ENCODE peak calls at places on chromosomes 12 and 14, in seven cellular contexts. R is body of pancreas, H is ovary, K is IMR-90, B is HepG2, C is adrenal gland, X is uterus. Y is an unnamed sample.

GRCh38 chr14:24817638-24818053 is 183.7 kb upstream of the GZMB start:
- DNase-seq in H (no peak), K (peak), R (no peak), B (no peak), C (no peak), X (no peak), Y (peak)

GRCh38 chr14:98270201-98270600 is 1001.8 kb downstream of the BCL11B start:
- DNase-seq in B (no peak), H (no peak), C (no peak), X (no peak), K (no peak), R (no peak), Y (no peak)

GRCh38 chr12:11746024-11746771 is 96.7 kb downstream of the ETV6 start:
- DNase-seq in B (no peak), C (no peak), K (peak), X (no peak), R (no peak), H (no peak), Y (no peak)

GRCh38 chr12:6943387-6943718 is 263 bp upstream of the RNU7-1 start:
- DNase-seq in K (peak), X (peak), B (peak), R (peak), C (peak), H (peak), Y (peak)

GRCh38 chr12:111777345-111778045 is 10.8 kb downstream of the ALDH2 start:
- DNase-seq in B (peak), K (no peak), R (peak), C (no peak), X (no peak), H (no peak), Y (no peak)

GRCh38 chr12:114668905-114669304 is 15.1 kb downstream of the TBX3 start:
- DNase-seq in B (peak), R (no peak), X (no peak), H (no peak), K (no peak), C (peak), Y (no peak)

GRCh38 chr12:130498589-130499385 is 161.1 kb downstream of the PIWIL1 start:
- DNase-seq in K (no peak), H (no peak), C (no peak), X (no peak), R (no peak), B (no peak), Y (no peak)

GRCh38 chr12:76898472-76898871 is 19.7 kb upstream of the CSRP2 start:
- DNase-seq in K (no peak), R (no peak), X (no peak), H (no peak), C (no peak), B (no peak), Y (no peak)

GRCh38 chr14:68396411-68396930 is 396.4 kb downstream of the ZFP36L1 start:
- DNase-seq in C (no peak), H (no peak), B (no peak), K (no peak), X (no peak), R (no peak), Y (no peak)

GRCh38 chr12:101828463-101829196 is 2.1 kb downstream of the GNPTAB start:
- DNase-seq in K (no peak), X (no peak), R (no peak), H (no peak), C (no peak), B (no peak), Y (no peak)

GRCh38 chr12:2397356-2398045 is 344.7 kb downstream of the CACNA1C start:
- DNase-seq in C (peak), R (no peak), H (no peak), K (no peak), X (no peak), B (peak), Y (no peak)

GRCh38 chr12:98513379-98514318 is 1.7 kb upstream of the TMPO start:
- DNase-seq in K (no peak), X (no peak), B (no peak), H (no peak), R (no peak), C (no peak), Y (peak)

GRCh38 chr12:47904647-47905312 is at the start of gene VDR:
- DNase-seq in K (peak), H (peak), C (peak), R (peak), X (peak), B (peak), Y (peak)

GRCh38 chr12:54432815-54433164 is 13.7 kb upstream of the ITGA5 start:
- DNase-seq in X (no peak), C (no peak), R (no peak), H (no peak), B (no peak), K (no peak), Y (no peak)
- TF ChIP-seq POLR2A in X (no peak), C (no peak), R (no peak), H (no peak), B (no peak), K (no peak), Y (no peak)

DNA sequence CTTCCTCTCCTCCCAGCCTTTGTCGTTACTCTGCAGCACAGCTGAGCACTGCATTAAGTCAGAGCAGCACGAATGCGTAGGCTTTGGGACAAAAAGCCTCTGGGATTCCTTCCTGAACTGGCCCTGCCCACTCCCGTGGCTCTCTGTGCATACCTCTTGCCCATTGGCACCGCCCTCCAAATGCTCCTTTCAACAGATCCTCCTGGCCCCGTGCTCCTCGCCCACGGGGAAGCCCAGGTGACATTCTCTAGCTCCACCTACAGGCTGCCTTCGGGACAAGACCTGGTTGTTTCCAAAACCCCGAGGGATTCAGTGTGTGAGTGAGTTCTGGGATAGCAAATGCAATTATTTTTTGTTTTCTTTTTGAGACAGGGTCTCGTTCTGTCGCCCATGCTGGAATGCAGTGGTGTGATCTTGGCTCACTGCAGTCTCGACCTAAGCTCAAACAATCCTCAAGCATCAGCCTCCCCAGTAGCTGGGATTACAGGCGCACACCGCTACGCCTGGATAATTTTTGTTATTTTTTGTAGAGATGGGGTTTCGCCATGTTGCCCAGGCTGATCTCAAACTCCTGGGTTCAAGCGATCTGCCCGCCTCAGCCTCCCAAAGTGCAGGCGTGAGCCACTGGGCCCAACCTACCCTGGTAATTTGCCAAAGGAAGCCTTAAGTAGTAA is 17.9 kb upstream of the TDRD9 start:
- DNase-seq in H (peak), R (peak), C (peak), K (peak), B (peak), X (peak), Y (peak)
- TF ChIP-seq POLR2A in H (no peak), R (no peak), C (peak), K (no peak), B (no peak), X (no peak), Y (no peak)

DNA sequence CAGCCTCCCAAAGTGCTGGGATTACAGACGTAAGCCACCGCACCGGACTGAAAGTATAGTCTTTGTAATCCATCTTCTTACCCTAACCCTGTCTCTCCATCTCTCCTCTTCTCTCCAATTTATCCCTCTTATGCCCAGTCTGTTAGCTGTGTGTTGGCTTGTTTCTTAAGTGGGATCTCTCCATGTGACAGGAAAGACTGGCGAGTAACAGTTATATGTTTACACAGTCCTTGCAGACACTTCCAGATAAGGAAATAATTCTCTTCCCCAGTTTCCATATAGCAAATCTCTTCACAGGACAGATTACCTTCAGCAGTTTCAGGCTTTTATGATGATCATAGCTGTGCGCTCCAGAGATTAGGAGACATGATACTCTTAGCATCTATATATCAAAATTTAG is 16.0 kb upstream of the DIP2B start:
- DNase-seq in C (no peak), H (no peak), R (no peak), B (no peak), K (peak), X (no peak), Y (no peak)
- TF ChIP-seq POLR2A in C (no peak), H (no peak), R (no peak), B (no peak), K (no peak), X (no peak), Y (no peak)

DNA sequence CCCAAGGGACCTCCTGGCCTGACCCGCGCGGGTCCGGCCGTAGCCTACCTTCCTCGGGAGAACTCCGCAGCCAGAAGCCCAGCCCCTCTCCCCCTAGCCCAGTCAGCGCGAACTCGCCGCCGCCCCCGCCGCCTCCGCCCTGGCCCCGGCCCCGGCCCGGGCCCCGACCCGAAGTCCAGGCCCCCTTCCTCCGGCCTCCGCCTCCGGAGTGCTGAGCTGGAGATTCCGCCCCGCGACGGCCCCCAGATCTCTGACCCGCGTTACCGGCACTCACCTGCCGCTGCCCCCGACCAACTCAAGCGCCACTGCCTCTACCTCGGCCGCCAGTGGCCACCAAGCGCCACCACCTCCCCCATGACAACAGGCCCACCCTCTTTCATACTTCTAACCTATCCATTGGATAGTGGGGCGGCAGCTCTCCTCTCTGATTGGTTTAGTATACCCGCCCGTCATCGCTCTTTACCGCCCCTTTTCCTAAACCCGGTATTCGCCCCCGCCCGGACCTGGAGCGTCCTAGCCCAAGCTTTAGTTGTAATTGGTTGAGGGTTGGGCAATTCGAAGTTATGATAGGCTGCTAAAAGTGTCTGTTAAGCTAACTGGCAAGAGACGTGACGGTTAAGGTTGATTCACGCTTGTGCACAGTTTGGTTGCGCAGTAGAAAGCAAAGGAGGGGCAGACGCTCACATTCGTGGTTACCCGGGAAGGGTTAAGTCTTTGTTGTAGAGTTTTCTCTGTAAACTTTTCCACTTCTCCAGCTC is at the start of gene NUMB:
- DNase-seq in X (peak), K (peak), C (peak), B (peak), H (peak), R (peak), Y (peak)
- TF ChIP-seq POLR2A in X (peak), K (peak), C (peak), B (peak), H (peak), R (peak), Y (peak)

GRCh38 chr12:51838036-51838435 is 10.5 kb downstream of the FIGNL2 start:
- DNase-seq in C (no peak), R (no peak), K (no peak), B (no peak), X (no peak), H (no peak), Y (no peak)
- TF ChIP-seq POLR2A in C (no peak), R (no peak), K (no peak), B (no peak), X (no peak), H (no peak), Y (no peak)

DNA sequence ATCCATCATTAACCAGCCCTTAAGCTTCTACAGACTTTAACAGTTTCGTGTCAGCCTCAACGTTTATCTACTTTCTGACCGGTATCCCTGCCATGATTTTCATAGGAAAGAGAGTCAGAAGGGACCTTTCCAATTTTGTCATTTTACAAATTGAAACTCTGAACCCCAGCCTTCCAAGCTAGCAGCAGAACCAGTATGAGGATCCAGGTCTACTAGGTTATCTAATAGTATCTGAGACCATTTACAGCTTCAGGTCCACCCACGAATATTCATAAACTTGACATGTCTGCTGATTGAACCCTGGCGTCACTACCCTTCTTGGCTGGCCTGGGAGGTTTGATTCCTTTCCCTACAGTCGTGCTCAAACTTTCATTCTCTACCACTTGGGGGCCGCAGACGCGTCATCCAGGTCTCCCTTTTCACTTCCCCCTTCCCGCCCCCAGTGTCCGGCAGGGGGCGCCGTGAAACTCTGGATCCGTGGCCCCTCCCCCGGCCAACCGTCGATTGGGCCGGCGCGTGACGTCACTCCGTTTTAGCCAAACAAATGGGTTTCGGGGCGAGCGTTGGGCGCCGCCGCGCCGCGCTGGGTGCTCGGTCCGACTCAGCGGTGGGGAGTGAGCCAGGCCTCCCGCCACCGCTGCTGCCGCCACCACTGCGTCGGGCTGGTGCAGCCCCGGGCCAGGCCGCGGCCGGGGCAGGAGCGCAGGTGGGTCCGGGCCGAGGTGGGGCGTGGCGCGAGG is at the start of gene FBXO34:
- DNase-seq in C (peak), K (peak), R (peak), X (peak), H (peak), B (peak), Y (peak)
- TF ChIP-seq POLR2A in C (peak), K (peak), R (peak), X (peak), H (peak), B (peak), Y (peak)

GRCh38 chr12:118102070-118102469 is 1.7 kb downstream of the VSIG10 start:
- DNase-seq in B (peak), H (no peak), R (no peak), K (peak), C (no peak), X (no peak), Y (no peak)
- TF ChIP-seq POLR2A in B (no peak), H (no peak), R (no peak), K (no peak), C (no peak), X (no peak), Y (no peak)

GRCh38 chr12:105083551-105084105 is 630 bp downstream of the ALDH1L2 start:
- DNase-seq in C (peak), H (peak), X (peak), R (peak), B (no peak), K (peak), Y (peak)

GRCh38 chr12:105083041-105083440 is 1.2 kb downstream of the ALDH1L2 start:
- DNase-seq in C (no peak), B (no peak), K (no peak), R (peak), H (no peak), X (no peak), Y (no peak)

GRCh38 chr12:105089817-105090216 is 5.6 kb upstream of the ALDH1L2 start:
- DNase-seq in K (no peak), C (no peak), B (no peak), X (no peak), H (no peak), R (no peak), Y (no peak)

GRCh38 chr12:105085537-105085936 is 1.3 kb upstream of the ALDH1L2 start:
- DNase-seq in C (no peak), B (no peak), H (no peak), R (no peak), K (no peak), X (no peak), Y (no peak)

GRCh38 chr12:105084251-105085250 is at the start of gene ALDH1L2:
- DNase-seq in X (peak), K (peak), R (peak), B (peak), C (peak), H (peak), Y (peak)
- TF ChIP-seq POLR2A in X (peak), K (peak), R (peak), B (no peak), C (peak), H (no peak), Y (no peak)

GRCh38 chr14:103131580-103131979 is 8.3 kb downstream of the TNFAIP2 start:
- DNase-seq in K (no peak), R (no peak), C (no peak), H (peak), B (no peak), X (no peak), Y (no peak)
- TF ChIP-seq POLR2A in K (no peak), R (no peak), C (no peak), H (no peak), B (no peak), X (no peak), Y (no peak)